ENCODE peak calls at places on chromosomes 6 and 20, in five cellular contexts. D, H, U, R and T are unnamed samples.

GRCh38 chr6:105791569-105792318 is 294.4 kb upstream of the PRDM1 start:
- DNase-seq in D (no peak), H (no peak), U (no peak), R (no peak), T (no peak)

GRCh38 chr6:38973178-38974057 is 75.2 kb upstream of the GLP1R start:
- DNase-seq in D (no peak), H (no peak), U (peak), R (peak), T (peak)

GRCh38 chr20:4829494-4830211 is 107.9 kb downstream of the PRND start:
- DNase-seq in D (no peak), H (no peak), U (no peak), R (no peak), T (no peak)

GRCh38 chr20:59725476-59726119 is 121.3 kb downstream of the PHACTR3 start:
- DNase-seq in D (no peak), H (no peak), U (no peak), R (no peak), T (no peak)

GRCh38 chr6:26223677-26224546 is 136.7 kb downstream of the HFE start:
- DNase-seq in D (no peak), H (peak), U (peak), R (peak), T (peak)

GRCh38 chr6:27617700-27618689 is 145.1 kb upstream of the ZNF184 start:
- DNase-seq in D (peak), H (no peak), U (no peak), R (peak), T (no peak)

GRCh38 chr20:51775241-51775640 is 7.1 kb upstream of the ATP9A start:
- DNase-seq in D (no peak), H (no peak), U (no peak), R (no peak), T (no peak)

GRCh38 chr6:135520781-135521180 is 23.2 kb upstream of the AHI1 start:
- DNase-seq in D (no peak), H (no peak), U (no peak), R (no peak), T (no peak)

GRCh38 chr20:967796-968742 is 34.0 kb downstream of the RSPO4 start:
- DNase-seq in D (no peak), H (no peak), U (peak), R (no peak), T (peak)

GRCh38 chr6:30679765-30680535 is 6.5 kb downstream of the PPP1R18 start:
- DNase-seq in D (no peak), H (no peak), U (no peak), R (no peak), T (no peak)

GRCh38 chr6:7910298-7910653 is 312 bp downstream of the TXNDC5 start:
- DNase-seq in D (no peak), H (peak), U (no peak), R (no peak), T (no peak)

GRCh38 chr6:108589244-108589730 is 28.6 kb downstream of the FOXO3 start:
- DNase-seq in D (peak), H (peak), U (no peak), R (peak), T (peak)

GRCh38 chr20:38723982-38724602 is at the start of gene SLC32A1:
- DNase-seq in D (peak), H (no peak), U (no peak), R (peak), T (no peak)

GRCh38 chr6:29964904-29965872 is 22.9 kb downstream of the HLA-A start:
- DNase-seq in D (peak), H (no peak), U (no peak), R (peak), T (peak)

GRCh38 chr6:41208439-41209106 is 7.6 kb upstream of the TREML2 start:
- DNase-seq in D (no peak), H (no peak), U (no peak), R (no peak), T (no peak)

GRCh38 chr6:5995705-5996686 is 10.7 kb downstream of the NRN1 start:
- DNase-seq in D (peak), H (peak), U (peak), R (peak), T (peak)

GRCh38 chr6:37492236-37493046 is 7.3 kb downstream of the CCDC167 start:
- DNase-seq in D (no peak), H (no peak), U (no peak), R (no peak), T (no peak)

GRCh38 chr20:63617876-63618265 is 9.0 kb downstream of the GMEB2 start:
- DNase-seq in D (no peak), H (no peak), U (no peak), R (no peak), T (no peak)

GRCh38 chr6:44043036-44043478 is 84.2 kb downstream of the MRPL14 start:
- DNase-seq in D (no peak), H (no peak), U (no peak), R (no peak), T (no peak)

GRCh38 chr6:73929421-73929820 is 233.4 kb downstream of the CD109 start:
- DNase-seq in D (no peak), H (no peak), U (no peak), R (no peak), T (no peak)

GRCh38 chr20:19222520-19223040 is 10.1 kb downstream of the SLC24A3 start:
- DNase-seq in D (no peak), H (no peak), U (no peak), R (no peak), T (no peak)

GRCh38 chr6:37632989-37633550 is 64.6 kb downstream of the MDGA1 start:
- DNase-seq in D (no peak), H (no peak), U (no peak), R (no peak), T (no peak)

GRCh38 chr6:63573140-63573898 is 1.0 kb downstream of the LOC128125822 start:
- DNase-seq in D (peak), H (peak), U (peak), R (peak), T (peak)

GRCh38 chr6:167530960-167531359 is 206.1 kb downstream of the TTLL2 start:
- DNase-seq in D (no peak), H (no peak), U (no peak), R (no peak), T (no peak)